ENCODE peak calls at places on chromosomes 7 and 10, in ten cellular contexts. One of them, this sample, is unnamed.

GRCh38 chr7:17289074-17289665 is 9.3 kb upstream of the AHR start:
- DNase-seq in sigmoid colon: no peak
- DNase-seq in vagina: no peak
- DNase-seq in GM23338: no peak
- DNase-seq in Panc1: no peak
- DNase-seq in breast epithelium: no peak
- DNase-seq in K562: no peak
- DNase-seq in HCT116: no peak
- DNase-seq in GM12878: no peak
- DNase-seq in transverse colon: no peak
- DNase-seq in this sample: no peak

GRCh38 chr7:123916240-123916724 is 8.8 kb upstream of the SPAM1 start:
- DNase-seq in sigmoid colon: no peak
- DNase-seq in vagina: no peak
- DNase-seq in GM23338: peak; percentile 90
- DNase-seq in Panc1: no peak
- DNase-seq in breast epithelium: no peak
- DNase-seq in K562: no peak
- DNase-seq in HCT116: peak; percentile 35
- DNase-seq in GM12878: no peak
- DNase-seq in transverse colon: peak; percentile 33
- DNase-seq in this sample: no peak

GRCh38 chr10:77873558-77874380 is 52.8 kb downstream of the DLG5 start:
- DNase-seq in sigmoid colon: peak; percentile 91
- DNase-seq in vagina: no peak
- DNase-seq in GM23338: no peak
- DNase-seq in Panc1: no peak
- DNase-seq in breast epithelium: peak; percentile 71
- DNase-seq in K562: no peak
- DNase-seq in HCT116: peak; percentile 73
- DNase-seq in GM12878: peak; percentile 64
- DNase-seq in transverse colon: peak; percentile 55
- DNase-seq in this sample: no peak

GRCh38 chr10:2048337-2048973 is 311.1 kb upstream of the ADARB2 start:
- DNase-seq in sigmoid colon: no peak
- DNase-seq in vagina: no peak
- DNase-seq in GM23338: no peak
- DNase-seq in Panc1: no peak
- DNase-seq in breast epithelium: no peak
- DNase-seq in K562: no peak
- DNase-seq in HCT116: no peak
- DNase-seq in GM12878: no peak
- DNase-seq in transverse colon: no peak
- DNase-seq in this sample: no peak

GRCh38 chr10:129500617-129501339 is 33.7 kb downstream of the MGMT start:
- DNase-seq in sigmoid colon: no peak
- DNase-seq in vagina: no peak
- DNase-seq in GM23338: no peak
- DNase-seq in Panc1: no peak
- DNase-seq in breast epithelium: no peak
- DNase-seq in K562: no peak
- DNase-seq in HCT116: no peak
- DNase-seq in GM12878: no peak
- DNase-seq in transverse colon: no peak
- DNase-seq in this sample: peak; percentile 66

GRCh38 chr7:138500892-138501291 is 40.8 kb downstream of the TRIM24 start:
- DNase-seq in sigmoid colon: no peak
- DNase-seq in vagina: no peak
- DNase-seq in GM23338: no peak
- DNase-seq in Panc1: no peak
- DNase-seq in breast epithelium: no peak
- DNase-seq in K562: no peak
- DNase-seq in HCT116: no peak
- DNase-seq in GM12878: no peak
- DNase-seq in transverse colon: no peak
- DNase-seq in this sample: no peak

GRCh38 chr7:76037310-76037709 is 10.5 kb downstream of the STYXL1 start:
- DNase-seq in sigmoid colon: peak; percentile 85
- DNase-seq in vagina: no peak
- DNase-seq in GM23338: no peak
- DNase-seq in Panc1: no peak
- DNase-seq in breast epithelium: no peak
- DNase-seq in K562: no peak
- DNase-seq in HCT116: no peak
- DNase-seq in GM12878: no peak
- DNase-seq in transverse colon: no peak
- DNase-seq in this sample: no peak

GRCh38 chr10:20767028-20767427 is 130.1 kb downstream of the NEBL start:
- DNase-seq in sigmoid colon: no peak
- DNase-seq in vagina: no peak
- DNase-seq in GM23338: no peak
- DNase-seq in Panc1: no peak
- DNase-seq in breast epithelium: no peak
- DNase-seq in K562: no peak
- DNase-seq in HCT116: no peak
- DNase-seq in GM12878: no peak
- DNase-seq in transverse colon: no peak
- DNase-seq in this sample: no peak

GRCh38 chr10:70158113-70158512 is 11.6 kb upstream of the TYSND1 start:
- DNase-seq in sigmoid colon: no peak
- DNase-seq in vagina: no peak
- DNase-seq in GM23338: no peak
- DNase-seq in Panc1: no peak
- DNase-seq in breast epithelium: no peak
- DNase-seq in K562: peak; percentile 38
- DNase-seq in HCT116: no peak
- DNase-seq in GM12878: no peak
- DNase-seq in transverse colon: no peak
- DNase-seq in this sample: no peak

GRCh38 chr7:128404143-128404681 is 5.6 kb downstream of the IMPDH1 start:
- DNase-seq in sigmoid colon: no peak
- DNase-seq in vagina: no peak
- DNase-seq in GM23338: no peak
- DNase-seq in Panc1: no peak
- DNase-seq in breast epithelium: no peak
- DNase-seq in K562: no peak
- DNase-seq in HCT116: no peak
- DNase-seq in GM12878: no peak
- DNase-seq in transverse colon: peak; percentile 31
- DNase-seq in this sample: no peak

GRCh38 chr7:128403676-128404075 is 6.1 kb downstream of the IMPDH1 start:
- DNase-seq in sigmoid colon: no peak
- DNase-seq in vagina: no peak
- DNase-seq in GM23338: no peak
- DNase-seq in Panc1: no peak
- DNase-seq in breast epithelium: no peak
- DNase-seq in K562: no peak
- DNase-seq in HCT116: no peak
- DNase-seq in GM12878: no peak
- DNase-seq in transverse colon: no peak
- DNase-seq in this sample: no peak

GRCh38 chr7:128406147-128406985 is 3.4 kb downstream of the IMPDH1 start:
- DNase-seq in sigmoid colon: no peak
- DNase-seq in vagina: no peak
- DNase-seq in GM23338: peak; percentile 74
- DNase-seq in Panc1: no peak
- DNase-seq in breast epithelium: no peak
- DNase-seq in K562: no peak
- DNase-seq in HCT116: no peak
- DNase-seq in GM12878: no peak
- DNase-seq in transverse colon: no peak
- DNase-seq in this sample: no peak

GRCh38 chr7:128405345-128406146 is 4.2 kb downstream of the IMPDH1 start:
- DNase-seq in sigmoid colon: no peak
- DNase-seq in vagina: no peak
- DNase-seq in GM23338: peak; percentile 64
- DNase-seq in Panc1: no peak
- DNase-seq in breast epithelium: no peak
- DNase-seq in K562: peak; percentile 98
- DNase-seq in HCT116: no peak
- DNase-seq in GM12878: no peak
- DNase-seq in transverse colon: peak; percentile 70
- DNase-seq in this sample: no peak

DNA sequence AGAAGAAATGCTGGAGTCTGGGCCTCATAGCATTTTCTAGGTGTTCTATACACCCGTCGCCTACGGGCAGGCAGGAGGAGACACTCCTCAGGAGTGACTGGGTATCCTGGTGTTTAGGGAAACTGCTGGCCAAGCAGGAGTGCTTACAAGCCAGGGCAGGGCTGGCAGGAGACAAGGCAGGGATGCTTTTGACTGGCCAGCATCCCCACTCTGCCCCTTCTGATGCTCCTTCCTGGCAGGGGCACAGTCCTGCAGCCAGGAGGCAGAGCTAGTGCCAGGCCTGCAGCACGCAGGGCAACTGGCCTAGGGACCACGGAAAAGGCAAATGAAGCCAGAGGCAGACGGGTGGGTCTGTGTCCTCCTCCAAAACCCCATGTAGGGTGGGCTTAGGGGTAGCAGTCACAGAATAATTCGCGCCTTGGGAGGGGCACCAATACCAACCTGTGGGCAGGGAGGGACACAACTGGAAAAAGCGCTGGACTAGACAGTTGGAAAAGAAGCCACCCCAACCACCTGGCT is 4.9 kb downstream of the IMPDH1 start:
- DNase-seq in sigmoid colon: no peak
- DNase-seq in vagina: no peak
- DNase-seq in GM23338: no peak
- DNase-seq in Panc1: no peak
- DNase-seq in breast epithelium: no peak
- DNase-seq in K562: no peak
- DNase-seq in HCT116: no peak
- DNase-seq in GM12878: no peak
- DNase-seq in transverse colon: no peak
- DNase-seq in this sample: no peak
- TF ChIP-seq CTCF in sigmoid colon: no peak
- TF ChIP-seq CTCF in vagina: no peak
- TF ChIP-seq CTCF in GM23338: no peak
- TF ChIP-seq CTCF in Panc1: no peak
- TF ChIP-seq CTCF in breast epithelium: no peak
- TF ChIP-seq CTCF in K562: no peak
- TF ChIP-seq CTCF in HCT116: no peak
- TF ChIP-seq CTCF in GM12878: peak; percentile 32
- TF ChIP-seq CTCF in transverse colon: no peak
- TF ChIP-seq CTCF in this sample: no peak

GRCh38 chr7:132453825-132454224 is 122.4 kb downstream of the PLXNA4 start:
- DNase-seq in sigmoid colon: no peak
- DNase-seq in vagina: no peak
- DNase-seq in GM23338: no peak
- DNase-seq in Panc1: no peak
- DNase-seq in breast epithelium: no peak
- DNase-seq in K562: no peak
- DNase-seq in HCT116: no peak
- DNase-seq in GM12878: no peak
- DNase-seq in transverse colon: no peak
- DNase-seq in this sample: no peak

GRCh38 chr7:132451161-132451560 is 125.1 kb downstream of the PLXNA4 start:
- DNase-seq in sigmoid colon: no peak
- DNase-seq in vagina: no peak
- DNase-seq in GM23338: no peak
- DNase-seq in Panc1: no peak
- DNase-seq in breast epithelium: no peak
- DNase-seq in K562: no peak
- DNase-seq in HCT116: no peak
- DNase-seq in GM12878: no peak
- DNase-seq in transverse colon: peak; percentile 21
- DNase-seq in this sample: no peak

GRCh38 chr7:132446666-132447217 is 129.5 kb downstream of the PLXNA4 start:
- DNase-seq in sigmoid colon: no peak
- DNase-seq in vagina: no peak
- DNase-seq in GM23338: peak; percentile 40
- DNase-seq in Panc1: no peak
- DNase-seq in breast epithelium: no peak
- DNase-seq in K562: no peak
- DNase-seq in HCT116: no peak
- DNase-seq in GM12878: no peak
- DNase-seq in transverse colon: no peak
- DNase-seq in this sample: no peak

GRCh38 chr7:132450706-132451105 is 125.6 kb downstream of the PLXNA4 start:
- DNase-seq in sigmoid colon: no peak
- DNase-seq in vagina: no peak
- DNase-seq in GM23338: no peak
- DNase-seq in Panc1: no peak
- DNase-seq in breast epithelium: no peak
- DNase-seq in K562: no peak
- DNase-seq in HCT116: no peak
- DNase-seq in GM12878: no peak
- DNase-seq in transverse colon: no peak
- DNase-seq in this sample: no peak

DNA sequence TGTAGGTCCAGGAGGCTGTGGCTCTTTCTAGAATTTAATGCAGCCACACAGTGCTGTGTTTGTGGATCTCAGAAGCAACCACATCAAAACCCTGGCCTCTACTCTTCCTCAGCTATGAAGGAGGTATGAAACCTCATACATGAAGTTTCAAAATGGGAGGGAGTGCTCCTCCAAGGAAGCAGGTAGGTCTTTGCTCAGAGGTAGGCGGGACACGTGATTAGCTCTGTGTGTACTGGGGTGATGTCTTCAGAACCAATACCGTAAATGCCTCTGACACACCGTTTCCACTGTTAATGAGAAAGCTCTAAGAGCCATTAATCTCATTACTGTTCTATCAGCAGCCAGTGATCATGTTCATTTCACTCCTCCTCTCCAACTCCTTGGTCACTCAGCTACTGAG is 126.1 kb downstream of the PLXNA4 start:
- DNase-seq in sigmoid colon: no peak
- DNase-seq in vagina: no peak
- DNase-seq in GM23338: no peak
- DNase-seq in Panc1: no peak
- DNase-seq in breast epithelium: no peak
- DNase-seq in K562: no peak
- DNase-seq in HCT116: no peak
- DNase-seq in GM12878: no peak
- DNase-seq in transverse colon: no peak
- DNase-seq in this sample: no peak
- TF ChIP-seq POLR2AphosphoS5 in sigmoid colon: no peak
- TF ChIP-seq POLR2AphosphoS5 in vagina: no peak
- TF ChIP-seq POLR2AphosphoS5 in GM23338: no peak
- TF ChIP-seq POLR2AphosphoS5 in Panc1: no peak
- TF ChIP-seq POLR2AphosphoS5 in breast epithelium: no peak
- TF ChIP-seq POLR2AphosphoS5 in K562: no peak
- TF ChIP-seq POLR2AphosphoS5 in HCT116: no peak
- TF ChIP-seq POLR2AphosphoS5 in GM12878: no peak
- TF ChIP-seq POLR2AphosphoS5 in transverse colon: no peak
- TF ChIP-seq POLR2AphosphoS5 in this sample: no peak

GRCh38 chr10:42754155-42755027 is 28.2 kb upstream of the BMS1 start:
- DNase-seq in sigmoid colon: no peak
- DNase-seq in vagina: no peak
- DNase-seq in GM23338: peak; percentile 77
- DNase-seq in Panc1: no peak
- DNase-seq in breast epithelium: no peak
- DNase-seq in K562: peak; percentile 43
- DNase-seq in HCT116: no peak
- DNase-seq in GM12878: no peak
- DNase-seq in transverse colon: no peak
- DNase-seq in this sample: no peak
- TF ChIP-seq CTCF in sigmoid colon: no peak
- TF ChIP-seq CTCF in vagina: no peak
- TF ChIP-seq CTCF in GM23338: no peak
- TF ChIP-seq CTCF in Panc1: no peak
- TF ChIP-seq CTCF in breast epithelium: no peak
- TF ChIP-seq CTCF in K562: no peak
- TF ChIP-seq CTCF in HCT116: no peak
- TF ChIP-seq CTCF in GM12878: no peak
- TF ChIP-seq CTCF in transverse colon: no peak
- TF ChIP-seq CTCF in this sample: no peak

GRCh38 chr7:33500590-33500989 is 371.2 kb downstream of the BBS9 start:
- DNase-seq in sigmoid colon: no peak
- DNase-seq in vagina: no peak
- DNase-seq in GM23338: no peak
- DNase-seq in Panc1: no peak
- DNase-seq in breast epithelium: no peak
- DNase-seq in K562: no peak
- DNase-seq in HCT116: no peak
- DNase-seq in GM12878: no peak
- DNase-seq in transverse colon: no peak
- DNase-seq in this sample: no peak
- TF ChIP-seq POLR2AphosphoS5 in sigmoid colon: no peak
- TF ChIP-seq POLR2AphosphoS5 in vagina: no peak
- TF ChIP-seq POLR2AphosphoS5 in GM23338: no peak
- TF ChIP-seq POLR2AphosphoS5 in Panc1: no peak
- TF ChIP-seq POLR2AphosphoS5 in breast epithelium: no peak
- TF ChIP-seq POLR2AphosphoS5 in K562: no peak
- TF ChIP-seq POLR2AphosphoS5 in HCT116: no peak
- TF ChIP-seq POLR2AphosphoS5 in GM12878: no peak
- TF ChIP-seq POLR2AphosphoS5 in transverse colon: no peak
- TF ChIP-seq POLR2AphosphoS5 in this sample: no peak